ENCODE peak calls at places on chromosomes 6 and 20, in seven cellular contexts. G is H9, U is OCI-LY7, A is astrocyte, I is hepatocyte, E is keratinocyte, C is SK-N-SH. K is an unnamed sample. For H4K20me1, the result is how much of the 10 kb centered on the place peaks cover.

GRCh38 chr6:82750570-82750969 is 315.1 kb downstream of the UBE3D start:
- DNase-seq in U (no peak), G (no peak), C (no peak), E (no peak), I (no peak), A (peak), K (peak)

GRCh38 chr20:54173653-54174451 is at the start of gene CYP24A1:
- DNase-seq in U (no peak), I (peak), G (peak), E (no peak), C (peak), A (no peak), K (no peak)

GRCh38 chr6:6927437-6928361 is 180.1 kb upstream of the RREB1 start:
- DNase-seq in A (no peak), E (no peak), I (no peak), C (peak), G (peak), U (no peak), K (no peak)

GRCh38 chr6:5737460-5737859 is 269.3 kb downstream of the NRN1 start:
- DNase-seq in I (no peak), A (no peak), G (no peak), E (no peak), U (no peak), C (no peak), K (no peak)

GRCh38 chr6:92281571-92282076 is 1137.7 kb downstream of the EPHA7 start:
- DNase-seq in I (no peak), G (no peak), C (no peak), A (no peak), E (no peak), U (no peak), K (no peak)

GRCh38 chr20:49345538-49345937 is 67.7 kb upstream of the ZNFX1 start:
- DNase-seq in I (no peak), E (peak), G (no peak), C (no peak), U (no peak), A (peak), K (peak)

GRCh38 chr6:142266060-142266459 is 35.7 kb upstream of the ADGRG6 start:
- DNase-seq in I (no peak), E (no peak), G (no peak), A (no peak), C (no peak), U (no peak), K (no peak)

GRCh38 chr6:166542580-166542912 is 43.9 kb downstream of the RAMACL start:
- DNase-seq in G (peak), C (no peak), I (no peak), A (peak), E (no peak), U (no peak), K (no peak)

GRCh38 chr6:79330723-79331122 is 96.2 kb upstream of the HMGN3 start:
- DNase-seq in C (no peak), A (peak), G (no peak), E (no peak), I (no peak), U (no peak), K (no peak)

GRCh38 chr20:9214676-9215075 is 145.8 kb downstream of the PLCB4 start:
- DNase-seq in E (no peak), C (no peak), G (no peak), I (peak), A (peak), U (no peak), K (peak)

GRCh38 chr6:112311950-112312547 is 35.1 kb upstream of the RFPL4B start:
- DNase-seq in I (peak), G (no peak), C (peak), E (no peak), A (no peak), U (peak), K (no peak)

GRCh38 chr20:62710886-62711702 is 2.5 kb downstream of the NTSR1 start:
- DNase-seq in E (no peak), A (no peak), U (no peak), I (no peak), G (no peak), C (peak), K (no peak)

GRCh38 chr6:169079650-169080049 is 174.0 kb downstream of the THBS2 start:
- DNase-seq in U (no peak), A (peak), G (no peak), C (no peak), I (no peak), E (no peak), K (peak)

GRCh38 chr20:11375966-11376365 is 541.7 kb upstream of the BTBD3 start:
- DNase-seq in C (no peak), U (no peak), E (no peak), G (no peak), A (no peak), I (no peak), K (no peak)

GRCh38 chr6:95364016-95364604 is 213.2 kb upstream of the MANEA start:
- DNase-seq in C (peak), I (peak), U (peak), A (no peak), G (no peak), E (no peak), K (no peak)

GRCh38 chr6:103800131-103800670 is 1059.5 kb downstream of the HACE1 start:
- DNase-seq in E (no peak), U (no peak), C (no peak), I (no peak), A (no peak), G (no peak), K (no peak)

GRCh38 chr20:62696431-62696957 is 12.1 kb upstream of the NTSR1 start:
- DNase-seq in C (no peak), A (no peak), U (no peak), G (no peak), I (no peak), E (no peak), K (no peak)

GRCh38 chr6:108875161-108875555 is 26.9 kb downstream of the ARMC2 start:
- DNase-seq in A (no peak), I (no peak), G (no peak), E (no peak), U (no peak), C (no peak), K (no peak)

GRCh38 chr20:49821850-49822249 is 9.2 kb downstream of the SLC9A8 start:
- DNase-seq in U (peak), I (no peak), G (no peak), C (no peak), E (no peak), A (peak), K (peak)

GRCh38 chr6:105174512-105174911 is 5.3 kb downstream of the POPDC3 start:
- DNase-seq in U (no peak), E (no peak), C (no peak), A (peak), I (no peak), G (no peak), K (peak)

GRCh38 chr6:44264154-44265002 is 973 bp downstream of the NFKBIE start:
- DNase-seq in U (peak), C (peak), G (no peak), E (no peak), I (no peak), A (no peak), K (peak)

GRCh38 chr20:64223526-64224067 is 32.0 kb upstream of the PCMTD2 start:
- DNase-seq in A (peak), U (peak), G (peak), C (no peak), I (peak), E (no peak), K (no peak)

GRCh38 chr20:15642676-15643075 is 930.6 kb downstream of the KIF16B start:
- DNase-seq in I (no peak), E (no peak), U (no peak), A (no peak), G (no peak), C (no peak), K (no peak)

GRCh38 chr6:26474439-26474881 is 16.7 kb downstream of the BTN2A1 start:
- DNase-seq in E (no peak), C (no peak), U (peak), G (no peak), A (no peak), I (no peak), K (no peak)

GRCh38 chr6:26471970-26472369 is 14.2 kb downstream of the BTN2A1 start:
- DNase-seq in C (no peak), E (no peak), U (no peak), A (no peak), G (no peak), I (no peak), K (no peak)

GRCh38 chr6:26473758-26474438 is 16.1 kb downstream of the BTN2A1 start:
- DNase-seq in I (peak), C (peak), G (peak), A (peak), U (peak), E (peak), K (peak)

GRCh38 chr6:26473429-26473757 is 15.6 kb downstream of the BTN2A1 start:
- DNase-seq in U (no peak), I (no peak), G (no peak), E (no peak), A (no peak), C (no peak), K (no peak)

DNA sequence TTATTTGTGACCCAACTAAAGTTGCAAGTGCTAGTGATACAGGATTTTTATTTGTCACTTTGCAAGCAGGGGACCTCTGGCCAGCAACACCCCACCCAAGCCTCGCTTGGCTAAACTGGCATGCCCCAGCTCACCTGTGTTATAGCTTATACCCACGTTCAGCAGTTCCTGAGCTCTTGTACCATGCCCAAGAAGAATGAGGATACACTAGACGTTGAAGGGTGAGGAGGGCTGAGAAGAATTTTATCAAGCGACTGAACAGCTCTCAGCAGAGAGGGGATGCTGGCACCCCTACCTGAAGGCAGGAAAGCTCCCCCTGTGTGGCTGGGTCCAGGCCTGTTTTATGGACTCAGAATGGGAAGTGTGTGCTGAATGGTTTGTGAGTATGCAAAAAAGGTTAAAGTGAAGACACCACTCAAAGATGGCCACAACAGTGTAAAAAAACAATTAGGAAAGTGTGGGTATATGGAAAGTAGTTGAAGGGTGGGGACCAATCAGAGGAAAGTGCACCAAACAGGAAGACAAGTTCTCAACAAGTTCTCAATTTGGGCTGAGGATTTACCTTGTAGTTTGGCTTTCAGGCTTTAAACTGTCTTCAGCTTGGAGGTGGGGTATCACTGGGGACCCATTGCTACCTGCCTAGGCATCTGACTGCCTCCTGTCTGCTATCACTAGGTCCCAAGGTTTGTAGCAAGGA is 14.9 kb downstream of the BTN2A1 start:
- DNase-seq in E (no peak), G (no peak), U (peak), C (no peak), I (no peak), A (no peak), K (no peak)
- TF ChIP-seq CTCF in E (no peak), G (no peak), U (no peak), C (no peak), I (no peak), A (no peak), K (no peak)

DNA sequence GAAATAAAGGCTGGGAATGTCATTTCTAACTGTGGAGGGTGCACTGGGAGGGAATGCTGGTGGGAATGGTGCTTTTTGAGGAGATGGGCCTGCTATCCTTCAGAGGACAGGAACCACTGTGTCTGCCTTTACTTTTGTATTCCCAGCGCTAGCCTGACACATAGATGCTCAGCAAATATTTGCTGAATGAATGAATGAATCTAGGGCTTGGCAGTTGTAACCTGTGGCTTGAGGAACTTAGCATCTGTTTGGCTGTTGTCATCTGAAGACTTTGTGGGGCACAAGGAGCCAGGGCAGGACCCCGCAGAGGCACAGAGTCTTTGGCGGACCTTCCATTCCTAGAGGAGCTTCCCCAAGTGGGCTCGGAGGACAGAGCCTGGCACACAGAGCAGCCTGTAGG is 6.1 kb downstream of the TOX2 start:
- DNase-seq in C (no peak), G (no peak), I (no peak), E (no peak), U (no peak), A (no peak), K (no peak)
- H4K20me1 ChIP-seq in C (under half), G (under half), I (under half), E (under half), U (under half), A (under half), K (under half)

GRCh38 chr6:56573142-56573541 is 69.5 kb downstream of the DST start:
- DNase-seq in C (peak), I (no peak), A (no peak), E (no peak), G (no peak), U (no peak), K (no peak)

GRCh38 chr6:56573624-56574023 is 69.1 kb downstream of the DST start:
- DNase-seq in G (no peak), U (no peak), I (no peak), E (no peak), C (no peak), A (no peak), K (no peak)

GRCh38 chr6:56574292-56574691 is 68.4 kb downstream of the DST start:
- DNase-seq in G (no peak), A (no peak), C (no peak), I (no peak), U (no peak), E (no peak), K (no peak)

GRCh38 chr6:56571605-56572004 is 71.1 kb downstream of the DST start:
- DNase-seq in E (no peak), I (no peak), C (no peak), A (no peak), U (no peak), G (no peak), K (no peak)

GRCh38 chr6:56570434-56571359 is 72.0 kb downstream of the DST start:
- DNase-seq in U (peak), A (peak), G (no peak), E (no peak), C (peak), I (peak), K (no peak)
- TF ChIP-seq CTCF in U (peak), A (peak), G (peak), E (peak), C (peak), I (peak), K (peak)

DNA sequence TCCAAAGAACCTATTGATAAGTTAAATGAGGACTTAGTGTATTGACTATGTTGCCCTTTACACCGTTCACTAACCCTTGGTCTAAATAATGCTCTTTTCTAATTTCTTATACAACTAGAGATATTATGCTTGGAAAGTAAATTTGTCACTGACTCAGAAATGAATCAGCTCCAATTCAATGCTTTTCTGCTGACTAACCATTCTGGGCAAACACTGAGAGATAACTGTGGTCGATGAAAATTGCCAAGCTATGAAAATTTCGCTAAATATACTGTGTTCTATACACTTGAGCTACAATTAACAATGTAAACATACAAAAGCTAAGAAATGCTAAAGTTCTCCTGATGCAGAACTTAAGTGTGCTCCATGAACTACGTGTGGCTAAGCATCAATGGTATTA is 23.1 kb upstream of the FBXO9 start:
- DNase-seq in G (no peak), U (no peak), C (no peak), A (peak), E (peak), I (no peak), K (peak)
- H4K20me1 ChIP-seq in G (under half), U (under half), C (under half), A (under half), E (under half), I (under half), K (under half)

DNA sequence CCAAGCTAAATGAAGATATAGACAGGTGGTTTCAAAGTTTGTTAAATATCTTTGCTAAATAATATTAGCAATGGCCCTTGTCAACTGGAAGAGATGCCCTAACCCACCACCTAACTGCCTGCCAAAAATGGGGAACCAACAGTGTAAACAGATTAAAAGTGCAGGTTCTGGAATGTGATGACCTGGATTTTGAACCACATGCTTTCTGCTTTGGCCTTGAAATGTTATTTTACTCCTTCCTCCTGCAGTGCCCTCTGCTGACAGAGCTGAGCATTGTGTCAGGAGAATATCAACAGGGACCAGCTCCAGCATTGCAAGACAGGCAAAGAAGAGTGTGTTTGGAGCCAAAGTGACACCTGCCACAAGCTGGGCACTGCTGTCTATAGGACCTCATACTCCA is 226.6 kb downstream of the MYLK4 start:
- DNase-seq in C (no peak), U (peak), E (no peak), G (no peak), A (no peak), I (no peak), K (peak)
- TF ChIP-seq CTCF in C (peak), U (peak), E (peak), G (peak), A (peak), I (peak), K (peak)

GRCh38 chr20:2462484-2462883 is 8.1 kb downstream of the SNRPB start:
- DNase-seq in A (no peak), C (no peak), I (no peak), E (no peak), G (no peak), U (no peak), K (no peak)
- H4K20me1 ChIP-seq in A (half or more), C (under half), I (under half), E (under half), G (under half), U (under half), K (under half)